ENCODE peak calls at places on chromosomes 6 and 20, in eight cellular contexts. E is mammary epithelial cell, N is breast epithelium, I is Peyer's patch, G is fibroblast of pulmonary artery, Y is sigmoid colon, U is cardiac muscle cell, Q is HCT116. H is an unnamed sample.

GRCh38 chr6:136037885-136038460 is 186.5 kb downstream of the PDE7B start:
- DNase-seq in E (no peak), N (no peak), I (no peak), G (peak), Y (no peak), U (peak), Q (no peak), H (peak)

GRCh38 chr20:63520594-63520938 is at the start of gene PPDPF:
- DNase-seq in E (peak), N (peak), I (peak), G (peak), Y (peak), U (peak), Q (no peak), H (peak)

GRCh38 chr6:166598441-166599138 is 12.1 kb upstream of the RAMACL start:
- DNase-seq in E (peak), N (peak), I (no peak), G (peak), Y (peak), U (no peak), Q (no peak), H (peak)

GRCh38 chr6:30717129-30717844 is at the start of gene MDC1:
- DNase-seq in E (peak), N (peak), I (peak), G (peak), Y (peak), U (peak), Q (peak), H (peak)

GRCh38 chr6:151034825-151035781 is 169.6 kb downstream of the MTHFD1L start:
- DNase-seq in E (no peak), N (no peak), I (no peak), G (no peak), Y (no peak), U (no peak), Q (no peak), H (no peak)

GRCh38 chr6:75403563-75403962 is 90.0 kb downstream of the FILIP1 start:
- DNase-seq in E (no peak), N (no peak), I (no peak), G (no peak), Y (no peak), U (no peak), Q (no peak), H (no peak)

GRCh38 chr20:15965165-15965564 is 608.1 kb downstream of the KIF16B start:
- DNase-seq in E (peak), N (no peak), I (no peak), G (no peak), Y (no peak), U (no peak), Q (no peak), H (no peak)

GRCh38 chr6:108608453-108609275 is 47.9 kb downstream of the FOXO3 start:
- DNase-seq in E (peak), N (no peak), I (no peak), G (peak), Y (no peak), U (no peak), Q (no peak), H (no peak)

GRCh38 chr6:145502417-145502816 is 232.9 kb downstream of the EPM2A start:
- DNase-seq in E (peak), N (no peak), I (no peak), G (peak), Y (no peak), U (peak), Q (no peak), H (peak)

GRCh38 chr20:25017257-25017803 is 24.8 kb upstream of the APMAP start:
- DNase-seq in E (peak), N (peak), I (peak), G (no peak), Y (peak), U (no peak), Q (no peak), H (peak)

DNA sequence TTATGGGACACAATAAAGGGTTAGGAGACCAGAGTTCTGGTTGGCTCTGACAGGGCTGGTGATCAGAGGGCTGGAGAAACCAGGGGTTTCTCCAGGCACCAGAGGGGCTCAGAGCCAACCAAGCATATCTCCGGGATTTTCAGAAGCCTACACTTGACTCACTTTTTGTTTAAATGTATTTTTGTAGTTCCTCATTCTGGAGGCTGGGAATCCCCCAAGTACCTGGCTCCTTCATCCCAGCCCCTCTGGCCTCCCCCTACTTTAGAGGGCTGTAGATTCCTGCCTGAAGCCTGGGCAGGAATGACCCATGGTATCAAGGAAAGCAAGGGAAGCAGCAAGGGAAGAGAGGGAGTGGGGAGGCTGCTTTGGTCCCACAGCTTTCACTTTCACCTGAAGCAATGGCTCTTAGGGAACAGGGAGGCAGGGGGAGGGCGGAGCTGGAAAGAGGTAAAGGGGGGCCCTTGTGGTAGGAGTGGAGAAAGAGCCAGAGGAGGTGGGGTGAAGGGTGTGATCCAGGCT is 973 bp downstream of the CD40 start:
- DNase-seq in E (no peak), N (no peak), I (no peak), G (no peak), Y (no peak), U (no peak), Q (no peak), H (no peak)
- H3K4me3 ChIP-seq in E (peak), N (peak), I (peak), G (no peak), Y (no peak), U (no peak), Q (peak), H (no peak)

GRCh38 chr6:35573495-35574110 is 60.9 kb upstream of the TULP1 start:
- DNase-seq in E (no peak), N (no peak), I (no peak), G (no peak), Y (no peak), U (no peak), Q (no peak), H (no peak)

GRCh38 chr6:35566794-35567193 is 54.1 kb upstream of the TULP1 start:
- DNase-seq in E (no peak), N (no peak), I (no peak), G (no peak), Y (no peak), U (no peak), Q (no peak), H (no peak)

GRCh38 chr6:35564733-35565132 is 52.0 kb upstream of the TULP1 start:
- DNase-seq in E (no peak), N (no peak), I (no peak), G (no peak), Y (no peak), U (no peak), Q (no peak), H (no peak)

DNA sequence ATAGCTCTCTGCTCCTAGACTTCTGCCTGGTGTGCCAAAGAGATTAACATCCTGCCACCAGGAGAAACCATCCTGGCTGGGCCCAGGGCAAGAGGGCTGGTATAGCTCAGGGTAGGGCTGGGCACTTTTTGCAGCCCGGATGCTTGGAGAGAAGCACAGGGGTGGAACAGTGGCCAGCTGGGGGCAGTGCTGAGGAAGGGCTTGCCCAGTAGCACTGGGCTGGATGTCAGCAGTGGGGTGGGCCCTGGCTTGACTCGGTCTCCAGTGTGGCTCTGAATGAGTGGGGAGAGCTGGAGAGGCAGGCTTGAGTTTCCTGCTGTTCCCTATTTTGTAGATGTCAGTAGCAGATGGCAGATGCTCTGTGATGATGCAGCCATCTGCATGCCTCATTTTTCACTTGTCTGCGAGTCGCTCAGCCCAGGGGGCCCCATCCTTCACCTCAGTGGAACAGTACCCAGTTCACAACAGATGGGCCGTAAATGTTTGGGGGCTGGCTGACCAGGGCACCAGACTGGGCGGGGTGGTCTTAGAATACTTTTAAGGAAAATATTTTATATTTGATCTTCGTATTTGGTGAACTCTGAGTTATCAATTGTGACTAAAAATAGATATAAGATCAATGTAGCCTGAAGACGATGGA is 56.4 kb upstream of the TULP1 start:
- DNase-seq in E (peak), N (no peak), I (peak), G (peak), Y (peak), U (no peak), Q (no peak), H (peak)
- TF ChIP-seq CTCF in E (peak), N (peak), I (peak), G (peak), Y (no peak), U (peak), Q (no peak), H (peak)

DNA sequence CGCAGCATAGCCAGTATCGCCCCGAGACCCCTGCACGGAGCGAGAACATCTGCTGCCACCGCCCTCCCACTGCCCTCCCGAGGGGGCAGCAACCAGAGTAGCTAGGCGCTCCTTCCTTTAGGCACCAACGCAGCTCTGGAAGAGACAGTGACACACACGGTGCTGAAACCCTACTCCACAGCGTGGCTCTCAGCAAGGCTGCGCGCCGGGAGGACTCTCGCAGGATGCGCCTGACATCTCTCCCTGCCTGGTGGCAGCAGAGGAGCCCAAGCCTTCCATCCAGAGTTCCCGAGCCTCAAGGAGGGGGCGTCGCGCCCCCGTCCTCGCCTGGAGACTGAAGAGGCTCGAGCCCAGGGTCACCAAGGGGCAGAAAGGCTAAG is 2.1 kb downstream of the TAF4 start:
- DNase-seq in E (no peak), N (no peak), I (no peak), G (no peak), Y (no peak), U (peak), Q (no peak), H (peak)
- H3K4me3 ChIP-seq in E (no peak), N (peak), I (peak), G (peak), Y (peak), U (peak), Q (no peak), H (peak)

GRCh38 chr6:157381631-157382621 is 936 bp downstream of the ZDHHC14 start:
- DNase-seq in E (peak), N (peak), I (peak), G (peak), Y (peak), U (peak), Q (no peak), H (peak)
- TF ChIP-seq CTCF in E (no peak), N (no peak), I (no peak), G (no peak), Y (no peak), U (peak), Q (no peak), H (no peak)

GRCh38 chr6:113805836-113806500 is 51.2 kb upstream of the MARCKS start:
- DNase-seq in E (no peak), N (no peak), I (no peak), G (no peak), Y (peak), U (no peak), Q (no peak), H (no peak)

GRCh38 chr6:113802779-113803178 is 54.4 kb upstream of the MARCKS start:
- DNase-seq in E (no peak), N (no peak), I (no peak), G (no peak), Y (no peak), U (no peak), Q (no peak), H (no peak)

GRCh38 chr6:113809818-113810217 is 47.3 kb upstream of the MARCKS start:
- DNase-seq in E (no peak), N (no peak), I (no peak), G (no peak), Y (no peak), U (no peak), Q (no peak), H (no peak)

DNA sequence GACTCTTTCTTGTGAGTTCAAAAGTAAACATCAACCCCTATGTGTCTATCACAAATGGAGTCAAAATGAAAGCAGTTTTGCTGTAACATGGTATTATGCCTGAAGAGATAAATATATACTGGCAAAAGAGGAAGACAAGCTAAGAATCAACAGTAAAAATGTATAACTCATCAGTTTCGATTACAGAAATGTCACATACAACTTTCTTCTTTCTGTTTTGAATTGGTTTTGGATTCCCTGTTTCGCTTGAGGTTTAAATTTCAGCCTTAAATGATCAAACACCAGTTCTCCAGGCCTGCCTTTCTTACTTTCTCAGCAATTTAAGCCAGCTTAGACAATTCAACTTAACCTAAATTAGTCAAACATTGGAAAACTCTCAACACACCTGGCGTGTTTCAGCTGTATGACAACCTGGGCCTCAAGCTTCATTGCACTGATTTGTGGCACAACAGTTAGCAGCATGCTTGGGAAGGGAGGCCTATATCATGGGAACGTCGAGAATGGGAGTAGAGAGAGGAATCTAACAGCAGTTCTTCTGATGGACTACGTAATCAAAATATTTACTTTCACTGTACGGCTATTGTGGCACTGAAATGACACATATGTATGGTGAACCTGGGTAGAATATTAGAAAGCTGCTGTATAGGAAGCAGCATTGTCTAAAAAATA is 51.8 kb upstream of the MARCKS start:
- DNase-seq in E (no peak), N (no peak), I (no peak), G (no peak), Y (no peak), U (no peak), Q (no peak), H (no peak)
- H3K4me3 ChIP-seq in E (no peak), N (no peak), I (no peak), G (no peak), Y (no peak), U (no peak), Q (no peak), H (no peak)

DNA sequence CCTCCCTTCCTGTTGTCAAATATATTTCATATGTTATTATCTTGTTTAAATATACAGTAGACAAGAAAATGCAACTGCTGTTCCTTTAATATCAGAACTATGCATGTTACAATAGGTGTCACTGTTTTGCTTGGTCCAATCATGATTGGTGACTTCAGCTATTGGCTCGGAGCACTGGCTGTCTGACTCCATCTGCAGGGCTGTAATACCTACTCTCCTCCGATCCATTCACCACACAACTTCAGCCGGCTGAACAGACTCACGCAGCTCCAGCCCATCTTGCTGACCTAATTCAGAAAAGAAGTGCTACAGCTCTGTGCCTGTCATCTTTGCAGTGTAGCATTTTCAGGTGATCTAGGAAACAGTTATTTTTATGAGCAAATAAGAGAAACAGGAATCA is at the start of gene BTBD3:
- DNase-seq in E (peak), N (peak), I (no peak), G (peak), Y (peak), U (peak), Q (no peak), H (peak)
- TF ChIP-seq CTCF in E (peak), N (no peak), I (no peak), G (peak), Y (no peak), U (peak), Q (no peak), H (no peak)

GRCh38 chr20:54477134-54477533 is 1.7 kb downstream of the DOK5 start:
- DNase-seq in E (no peak), N (no peak), I (no peak), G (no peak), Y (no peak), U (no peak), Q (no peak), H (no peak)

GRCh38 chr20:54474046-54474445 is 1.3 kb upstream of the DOK5 start:
- DNase-seq in E (no peak), N (no peak), I (no peak), G (no peak), Y (no peak), U (no peak), Q (no peak), H (no peak)

GRCh38 chr20:54476336-54476928 is 1.0 kb downstream of the DOK5 start:
- DNase-seq in E (no peak), N (no peak), I (no peak), G (no peak), Y (no peak), U (no peak), Q (no peak), H (no peak)

GRCh38 chr20:54474866-54475265 is 527 bp upstream of the DOK5 start:
- DNase-seq in E (no peak), N (no peak), I (no peak), G (no peak), Y (no peak), U (peak), Q (no peak), H (no peak)

GRCh38 chr20:54475334-54476287 is at the start of gene DOK5:
- DNase-seq in E (peak), N (no peak), I (no peak), G (peak), Y (peak), U (peak), Q (no peak), H (no peak)
- H3K4me3 ChIP-seq in E (no peak), N (peak), I (peak), G (peak), Y (peak), U (peak), Q (no peak), H (peak)

DNA sequence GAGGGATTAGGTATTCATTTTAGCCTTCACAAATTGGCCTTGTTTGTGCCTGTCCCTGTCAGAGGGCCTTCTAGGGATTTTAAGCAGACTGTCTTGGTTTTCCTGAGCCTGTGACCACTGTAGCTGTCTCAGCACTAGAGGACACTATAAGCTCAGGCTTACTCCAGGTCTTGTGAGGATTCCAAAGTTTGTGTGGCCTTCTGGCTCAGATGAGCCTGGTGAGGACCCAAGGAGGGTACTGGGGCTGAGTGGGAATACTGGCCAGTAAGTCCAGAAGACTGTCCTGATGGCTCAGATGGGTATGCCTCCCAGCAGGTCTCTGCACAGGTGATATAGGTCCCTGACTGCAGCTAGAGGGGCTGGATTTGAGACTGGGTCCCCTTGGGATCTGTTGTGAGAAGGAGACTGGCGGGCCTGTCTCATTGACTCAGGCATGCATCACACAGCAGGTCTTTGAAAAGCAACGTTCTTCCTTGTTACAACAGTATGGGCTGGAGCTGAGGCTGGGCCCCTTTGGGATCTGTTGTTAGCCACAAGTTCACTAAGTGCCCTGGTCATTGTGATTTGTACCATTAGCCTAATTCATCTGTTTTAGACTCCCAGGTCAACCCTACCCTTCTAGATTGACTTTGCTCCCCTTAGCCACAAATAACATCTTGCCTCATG is 26.3 kb upstream of the TFB1M start:
- DNase-seq in E (peak), N (no peak), I (no peak), G (peak), Y (no peak), U (no peak), Q (peak), H (peak)
- TF ChIP-seq CTCF in E (peak), N (no peak), I (no peak), G (peak), Y (no peak), U (peak), Q (peak), H (peak)

DNA sequence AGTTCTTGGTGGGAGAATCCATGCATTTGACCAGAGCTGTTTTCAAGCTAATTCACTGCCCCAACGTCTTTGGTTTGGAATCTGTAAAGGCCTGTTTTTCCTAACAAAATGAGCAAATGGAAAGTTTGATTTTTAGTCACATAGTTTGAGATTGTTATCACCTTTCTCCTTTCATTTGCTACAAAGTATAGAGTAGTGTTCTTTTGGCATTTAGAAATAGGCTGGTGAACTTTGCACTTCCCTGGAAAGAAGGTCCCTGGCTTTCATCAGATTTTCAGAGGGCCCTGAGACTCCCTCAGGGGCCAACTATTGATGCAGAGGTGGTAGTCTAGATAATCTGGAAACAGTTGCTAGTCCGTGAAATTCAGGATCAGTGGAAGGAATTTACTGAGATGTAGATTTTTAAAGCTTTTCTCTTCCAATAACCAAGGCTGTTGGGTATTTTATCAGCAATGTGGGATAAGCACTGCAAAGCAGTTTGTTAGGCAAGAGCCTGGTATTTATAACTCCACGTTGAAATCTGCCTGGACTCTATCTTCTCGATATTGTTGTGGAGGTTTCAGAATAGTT is 1.7 kb downstream of the ARFGEF2 start:
- DNase-seq in E (no peak), N (no peak), I (no peak), G (no peak), Y (no peak), U (no peak), Q (no peak), H (no peak)
- H3K4me3 ChIP-seq in E (peak), N (peak), I (peak), G (peak), Y (no peak), U (peak), Q (peak), H (peak)

GRCh38 chr6:41334482-41335023 is 855 bp upstream of the NCR2 start:
- DNase-seq in E (no peak), N (no peak), I (no peak), G (peak), Y (no peak), U (no peak), Q (no peak), H (no peak)
- TF ChIP-seq CTCF in E (no peak), N (no peak), I (no peak), G (peak), Y (no peak), U (peak), Q (no peak), H (no peak)

H was measured in epithelial cell of esophagus.